ENCODE peak calls at places on chromosomes 5 and 9, in ten cellular contexts. One of them, this sample, is unnamed.

GRCh38 chr5:61637566-61637965 is 305.5 kb downstream of the ZSWIM6 start:
- DNase-seq in iris pigment epithelial cell: no peak
- DNase-seq in amniotic stem cell: no peak
- DNase-seq in NCI-H187: no peak
- DNase-seq in NCI-H1092 treated with DMSO at 0.1 percent for 48 hours: no peak
- DNase-seq in activated CD8-positive, alpha-beta memory T cell treated with anti-CD3 and anti-CD28 coated beads, Interleukin-2, amount 10 ng/mL, durations not matched to agents 7 days and 5 days: no peak
- DNase-seq in NCI-H2171: no peak
- DNase-seq in activated T-helper 1 cell treated with Interleukin-2 at 50 U/mL for 16 hours: no peak
- DNase-seq in fibroblast of lung: no peak
- DNase-seq in occipital lobe: peak; percentile 11
- DNase-seq in this sample: no peak

GRCh38 chr5:80761176-80761575 is 106.4 kb upstream of the DHFR start:
- DNase-seq in iris pigment epithelial cell: no peak
- DNase-seq in amniotic stem cell: no peak
- DNase-seq in NCI-H187: no peak
- DNase-seq in NCI-H1092 treated with DMSO at 0.1 percent for 48 hours: no peak
- DNase-seq in activated CD8-positive, alpha-beta memory T cell treated with anti-CD3 and anti-CD28 coated beads, Interleukin-2, amount 10 ng/mL, durations not matched to agents 7 days and 5 days: no peak
- DNase-seq in NCI-H2171: no peak
- DNase-seq in activated T-helper 1 cell treated with Interleukin-2 at 50 U/mL for 16 hours: no peak
- DNase-seq in fibroblast of lung: no peak
- DNase-seq in occipital lobe: no peak
- DNase-seq in this sample: no peak

GRCh38 chr9:93413530-93413929 is 38.0 kb upstream of the FAM120A start:
- DNase-seq in iris pigment epithelial cell: no peak
- DNase-seq in amniotic stem cell: no peak
- DNase-seq in NCI-H187: no peak
- DNase-seq in NCI-H1092 treated with DMSO at 0.1 percent for 48 hours: no peak
- DNase-seq in activated CD8-positive, alpha-beta memory T cell treated with anti-CD3 and anti-CD28 coated beads, Interleukin-2, amount 10 ng/mL, durations not matched to agents 7 days and 5 days: no peak
- DNase-seq in NCI-H2171: no peak
- DNase-seq in activated T-helper 1 cell treated with Interleukin-2 at 50 U/mL for 16 hours: no peak
- DNase-seq in fibroblast of lung: no peak
- DNase-seq in occipital lobe: no peak
- DNase-seq in this sample: no peak

GRCh38 chr9:129887210-129888084 is 52.2 kb downstream of the USP20 start:
- DNase-seq in iris pigment epithelial cell: peak; percentile 65
- DNase-seq in amniotic stem cell: no peak
- DNase-seq in NCI-H187: no peak
- DNase-seq in NCI-H1092 treated with DMSO at 0.1 percent for 48 hours: no peak
- DNase-seq in activated CD8-positive, alpha-beta memory T cell treated with anti-CD3 and anti-CD28 coated beads, Interleukin-2, amount 10 ng/mL, durations not matched to agents 7 days and 5 days: peak; percentile 81
- DNase-seq in NCI-H2171: no peak
- DNase-seq in activated T-helper 1 cell treated with Interleukin-2 at 50 U/mL for 16 hours: no peak
- DNase-seq in fibroblast of lung: peak; percentile 58
- DNase-seq in occipital lobe: no peak
- DNase-seq in this sample: peak; percentile 75

GRCh38 chr9:138038244-138038671 is 160.7 kb downstream of the CACNA1B start:
- DNase-seq in iris pigment epithelial cell: no peak
- DNase-seq in amniotic stem cell: no peak
- DNase-seq in NCI-H187: no peak
- DNase-seq in NCI-H1092 treated with DMSO at 0.1 percent for 48 hours: no peak
- DNase-seq in activated CD8-positive, alpha-beta memory T cell treated with anti-CD3 and anti-CD28 coated beads, Interleukin-2, amount 10 ng/mL, durations not matched to agents 7 days and 5 days: peak; percentile 33
- DNase-seq in NCI-H2171: no peak
- DNase-seq in activated T-helper 1 cell treated with Interleukin-2 at 50 U/mL for 16 hours: no peak
- DNase-seq in fibroblast of lung: no peak
- DNase-seq in occipital lobe: no peak
- DNase-seq in this sample: no peak

GRCh38 chr9:86102626-86103025 is 3.3 kb upstream of the GOLM1 start:
- DNase-seq in iris pigment epithelial cell: no peak
- DNase-seq in amniotic stem cell: no peak
- DNase-seq in NCI-H187: no peak
- DNase-seq in NCI-H1092 treated with DMSO at 0.1 percent for 48 hours: no peak
- DNase-seq in activated CD8-positive, alpha-beta memory T cell treated with anti-CD3 and anti-CD28 coated beads, Interleukin-2, amount 10 ng/mL, durations not matched to agents 7 days and 5 days: no peak
- DNase-seq in NCI-H2171: no peak
- DNase-seq in activated T-helper 1 cell treated with Interleukin-2 at 50 U/mL for 16 hours: no peak
- DNase-seq in fibroblast of lung: no peak
- DNase-seq in occipital lobe: no peak
- DNase-seq in this sample: no peak

GRCh38 chr5:138934971-138935370 is 59.8 kb upstream of the LRRTM2 start:
- DNase-seq in iris pigment epithelial cell: no peak
- DNase-seq in amniotic stem cell: no peak
- DNase-seq in NCI-H187: no peak
- DNase-seq in NCI-H1092 treated with DMSO at 0.1 percent for 48 hours: no peak
- DNase-seq in activated CD8-positive, alpha-beta memory T cell treated with anti-CD3 and anti-CD28 coated beads, Interleukin-2, amount 10 ng/mL, durations not matched to agents 7 days and 5 days: no peak
- DNase-seq in NCI-H2171: no peak
- DNase-seq in activated T-helper 1 cell treated with Interleukin-2 at 50 U/mL for 16 hours: no peak
- DNase-seq in fibroblast of lung: no peak
- DNase-seq in occipital lobe: no peak
- DNase-seq in this sample: no peak

GRCh38 chr5:151577566-151577965 is 13.6 kb downstream of the FAT2 start:
- DNase-seq in iris pigment epithelial cell: no peak
- DNase-seq in amniotic stem cell: no peak
- DNase-seq in NCI-H187: no peak
- DNase-seq in NCI-H1092 treated with DMSO at 0.1 percent for 48 hours: no peak
- DNase-seq in activated CD8-positive, alpha-beta memory T cell treated with anti-CD3 and anti-CD28 coated beads, Interleukin-2, amount 10 ng/mL, durations not matched to agents 7 days and 5 days: no peak
- DNase-seq in NCI-H2171: no peak
- DNase-seq in activated T-helper 1 cell treated with Interleukin-2 at 50 U/mL for 16 hours: no peak
- DNase-seq in fibroblast of lung: no peak
- DNase-seq in occipital lobe: no peak
- DNase-seq in this sample: no peak

GRCh38 chr9:94504358-94504757 is 50.5 kb upstream of the PCAT7 start:
- DNase-seq in iris pigment epithelial cell: no peak
- DNase-seq in amniotic stem cell: no peak
- DNase-seq in NCI-H187: no peak
- DNase-seq in NCI-H1092 treated with DMSO at 0.1 percent for 48 hours: no peak
- DNase-seq in activated CD8-positive, alpha-beta memory T cell treated with anti-CD3 and anti-CD28 coated beads, Interleukin-2, amount 10 ng/mL, durations not matched to agents 7 days and 5 days: no peak
- DNase-seq in NCI-H2171: no peak
- DNase-seq in activated T-helper 1 cell treated with Interleukin-2 at 50 U/mL for 16 hours: no peak
- DNase-seq in fibroblast of lung: no peak
- DNase-seq in occipital lobe: no peak
- DNase-seq in this sample: no peak

GRCh38 chr9:7862170-7862569 is 62.6 kb upstream of the DMAC1 start:
- DNase-seq in iris pigment epithelial cell: no peak
- DNase-seq in amniotic stem cell: no peak
- DNase-seq in NCI-H187: no peak
- DNase-seq in NCI-H1092 treated with DMSO at 0.1 percent for 48 hours: no peak
- DNase-seq in activated CD8-positive, alpha-beta memory T cell treated with anti-CD3 and anti-CD28 coated beads, Interleukin-2, amount 10 ng/mL, durations not matched to agents 7 days and 5 days: no peak
- DNase-seq in NCI-H2171: no peak
- DNase-seq in activated T-helper 1 cell treated with Interleukin-2 at 50 U/mL for 16 hours: no peak
- DNase-seq in fibroblast of lung: no peak
- DNase-seq in occipital lobe: no peak
- DNase-seq in this sample: no peak

GRCh38 chr5:66769839-66770617 is 173.8 kb downstream of the MAST4 start:
- DNase-seq in iris pigment epithelial cell: no peak
- DNase-seq in amniotic stem cell: no peak
- DNase-seq in NCI-H187: peak; percentile 9
- DNase-seq in NCI-H1092 treated with DMSO at 0.1 percent for 48 hours: peak; percentile 16
- DNase-seq in activated CD8-positive, alpha-beta memory T cell treated with anti-CD3 and anti-CD28 coated beads, Interleukin-2, amount 10 ng/mL, durations not matched to agents 7 days and 5 days: no peak
- DNase-seq in NCI-H2171: peak; percentile 55
- DNase-seq in activated T-helper 1 cell treated with Interleukin-2 at 50 U/mL for 16 hours: no peak
- DNase-seq in fibroblast of lung: peak; percentile 3
- DNase-seq in occipital lobe: no peak
- DNase-seq in this sample: peak; percentile 24

This sample was measured in cardiac fibroblast.